ENCODE peak calls at places on chromosomes 11 and 22, in nine cellular contexts. V, C, A, M, Y, W, P, Z and S are unnamed samples.

GRCh38 chr22:27754888-27755480 is 46.6 kb downstream of the MN1 start:
- DNase-seq in C (peak), V (no peak), A (no peak), M (no peak), W (no peak), P (no peak), Z (no peak), Y (no peak), S (no peak)

GRCh38 chr11:47377571-47378010 is 756 bp downstream of the SPI1 start:
- DNase-seq in Z (peak), V (no peak), P (no peak), C (no peak), M (no peak), A (no peak), Y (no peak), W (peak), S (no peak)

GRCh38 chr22:23751441-23751996 is 607 bp upstream of the ZNF70 start:
- DNase-seq in Y (no peak), Z (no peak), C (peak), A (no peak), W (peak), P (no peak), V (peak), M (no peak), S (no peak)

GRCh38 chr11:128895505-128895904 is 4.3 kb downstream of the KCNJ5 start:
- DNase-seq in V (peak), C (peak), P (no peak), Z (no peak), M (no peak), Y (no peak), W (no peak), A (no peak), S (no peak)

GRCh38 chr11:34299962-34300350 is 57.9 kb downstream of the ABTB2 start:
- DNase-seq in A (no peak), P (no peak), C (no peak), M (no peak), Y (no peak), W (no peak), Z (no peak), V (no peak), S (no peak)

GRCh38 chr22:27885977-27886842 is 32.8 kb downstream of the PITPNB start:
- DNase-seq in V (no peak), A (peak), C (no peak), Y (peak), M (no peak), Z (no peak), W (peak), P (peak), S (peak)

GRCh38 chr11:46759196-46759595 is 40.2 kb downstream of the F2 start:
- DNase-seq in W (no peak), P (no peak), M (no peak), Y (no peak), C (no peak), V (no peak), A (no peak), Z (no peak), S (no peak)

GRCh38 chr11:118666331-118666730 is 13.1 kb downstream of the TREH start:
- DNase-seq in Y (no peak), Z (no peak), A (no peak), P (no peak), C (no peak), M (no peak), V (no peak), W (no peak), S (no peak)

GRCh38 chr11:19918302-19919049 is 205.8 kb downstream of the NAV2 start:
- DNase-seq in P (no peak), V (no peak), C (no peak), Y (no peak), Z (no peak), M (no peak), W (no peak), A (no peak), S (no peak)

GRCh38 chr11:8341966-8342365 is 78.3 kb upstream of the LMO1 start:
- DNase-seq in V (no peak), M (no peak), W (no peak), Y (no peak), Z (no peak), A (no peak), C (no peak), P (no peak), S (no peak)

GRCh38 chr22:47395481-47395880 is 633.0 kb downstream of the TBC1D22A start:
- DNase-seq in A (no peak), Z (peak), P (no peak), M (no peak), W (no peak), V (no peak), C (no peak), Y (no peak), S (no peak)

GRCh38 chr22:36762687-36763260 is 13.1 kb downstream of the IFT27 start:
- DNase-seq in Y (no peak), Z (peak), A (no peak), V (peak), P (no peak), M (no peak), W (no peak), C (peak), S (no peak)

GRCh38 chr11:118918128-118918685 is 7.5 kb downstream of the BCL9L start:
- DNase-seq in W (peak), P (peak), V (peak), A (peak), Z (peak), C (no peak), M (peak), Y (no peak), S (peak)

GRCh38 chr22:43481528-43482309 is 69.9 kb downstream of the MPPED1 start:
- DNase-seq in A (no peak), Z (peak), M (no peak), Y (no peak), P (no peak), V (no peak), W (peak), C (no peak), S (peak)

GRCh38 chr22:19942071-19942885 is 660 bp upstream of the TXNRD2 start:
- DNase-seq in Y (no peak), Z (no peak), A (no peak), C (no peak), M (no peak), W (peak), V (peak), P (peak), S (no peak)

GRCh38 chr11:70556884-70557741 is 158.8 kb downstream of the CTTN start:
- DNase-seq in A (no peak), Z (no peak), P (no peak), Y (no peak), W (no peak), M (no peak), C (no peak), V (no peak), S (no peak)

GRCh38 chr11:70825893-70826540 is 426.4 kb downstream of the SHANK2 start:
- DNase-seq in A (no peak), C (peak), Y (no peak), V (no peak), M (no peak), W (no peak), Z (no peak), P (no peak), S (no peak)

GRCh38 chr22:50673231-50674126 is 856 bp downstream of the SHANK3 start:
- DNase-seq in A (no peak), C (no peak), V (no peak), M (peak), W (no peak), P (peak), Z (no peak), Y (peak), S (no peak)

GRCh38 chr22:22884888-22885840 is 2.5 kb upstream of the IGLL5 start:
- DNase-seq in Y (no peak), M (no peak), V (no peak), A (no peak), C (peak), P (no peak), W (no peak), Z (peak), S (no peak)

GRCh38 chr11:114271316-114271715 is 24.9 kb upstream of the NNMT start:
- DNase-seq in A (no peak), Z (no peak), Y (no peak), C (no peak), P (no peak), V (no peak), M (peak), W (no peak), S (no peak)

GRCh38 chr11:122863704-122864326 is 18.7 kb upstream of the JHY start:
- DNase-seq in A (no peak), V (no peak), M (peak), P (peak), W (peak), Z (no peak), C (no peak), Y (no peak), S (no peak)

GRCh38 chr11:74932797-74933196 is 16.1 kb downstream of the XRRA1 start:
- DNase-seq in M (no peak), A (no peak), Y (no peak), Z (no peak), P (peak), W (no peak), V (no peak), C (no peak), S (no peak)

GRCh38 chr22:45051946-45052345 is 42.1 kb upstream of the PHF21B start:
- DNase-seq in M (no peak), W (no peak), V (no peak), P (no peak), Z (no peak), Y (no peak), A (no peak), C (no peak), S (no peak)

GRCh38 chr22:46556775-46557174 is 19.4 kb upstream of the CELSR1 start:
- DNase-seq in M (no peak), Z (no peak), W (no peak), P (no peak), Y (no peak), C (no peak), V (no peak), A (no peak), S (no peak)

DNA sequence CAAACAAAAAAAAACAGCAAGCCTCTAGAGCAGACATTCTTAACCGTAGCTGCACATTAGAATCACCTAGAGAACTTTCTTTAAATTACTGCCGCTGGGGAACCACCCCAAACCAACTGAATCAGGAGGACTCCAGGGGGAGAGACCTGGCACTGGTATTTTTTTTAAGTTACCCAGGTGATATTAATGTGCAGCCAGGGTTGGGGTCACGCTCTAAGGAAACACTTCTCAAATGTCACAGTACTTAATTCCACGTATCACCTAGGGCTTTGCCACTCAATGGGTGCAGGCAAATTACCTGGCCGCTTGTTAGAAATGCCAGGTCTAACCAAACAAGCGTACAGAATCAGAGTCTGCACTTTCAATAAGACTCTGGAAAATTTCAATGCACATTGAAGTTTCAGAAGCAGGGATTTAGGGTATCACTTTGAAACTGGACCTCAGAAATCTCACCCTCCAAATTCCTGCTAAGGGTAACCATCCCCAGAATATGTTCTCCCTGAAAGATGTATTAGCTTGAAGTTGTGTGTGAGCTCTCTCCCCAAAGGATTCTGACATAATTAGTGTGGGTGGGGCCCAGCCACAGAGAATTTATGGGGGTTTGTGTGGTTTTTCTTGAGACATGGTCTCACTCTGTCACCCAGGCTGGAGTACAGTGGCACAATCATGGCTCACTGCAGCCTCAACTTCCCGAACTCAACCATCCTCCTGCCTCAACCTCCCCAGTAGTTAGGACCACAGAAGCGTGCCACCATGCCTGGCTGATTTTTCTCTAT is 12.7 kb upstream of the ISX start:
- DNase-seq in A (no peak), W (no peak), C (no peak), V (no peak), Z (no peak), P (no peak), Y (no peak), M (no peak), S (no peak)
- TF ChIP-seq POLR2AphosphoS5 in A (no peak), W (no peak), C (no peak), V (no peak), Z (no peak), P (no peak), Y (no peak), M (no peak), S (no peak)

GRCh38 chr22:41528938-41529561 is 15.2 kb downstream of the POLR3H start:
- DNase-seq in M (no peak), P (no peak), Z (no peak), A (no peak), C (peak), Y (no peak), W (no peak), V (no peak), S (no peak)

GRCh38 chr22:41530612-41531421 is 13.5 kb downstream of the POLR3H start:
- DNase-seq in C (no peak), W (no peak), P (no peak), A (no peak), Z (no peak), Y (no peak), M (no peak), V (no peak), S (no peak)

GRCh38 chr22:41526802-41527799 is 17.2 kb downstream of the POLR3H start:
- DNase-seq in P (no peak), Y (peak), A (no peak), V (peak), M (no peak), W (peak), C (peak), Z (peak), S (peak)

GRCh38 chr22:41526226-41526531 is 18.1 kb downstream of the POLR3H start:
- DNase-seq in M (no peak), Z (no peak), V (no peak), A (no peak), C (no peak), Y (no peak), P (no peak), W (no peak), S (no peak)

GRCh38 chr22:41528132-41528766 is 16.0 kb downstream of the POLR3H start:
- DNase-seq in Y (no peak), V (no peak), M (no peak), W (no peak), A (no peak), Z (no peak), P (no peak), C (peak), S (no peak)
- TF ChIP-seq POLR2A in Y (no peak), V (no peak), M (no peak), W (peak), A (no peak), Z (no peak), P (no peak), C (no peak), S (no peak)

DNA sequence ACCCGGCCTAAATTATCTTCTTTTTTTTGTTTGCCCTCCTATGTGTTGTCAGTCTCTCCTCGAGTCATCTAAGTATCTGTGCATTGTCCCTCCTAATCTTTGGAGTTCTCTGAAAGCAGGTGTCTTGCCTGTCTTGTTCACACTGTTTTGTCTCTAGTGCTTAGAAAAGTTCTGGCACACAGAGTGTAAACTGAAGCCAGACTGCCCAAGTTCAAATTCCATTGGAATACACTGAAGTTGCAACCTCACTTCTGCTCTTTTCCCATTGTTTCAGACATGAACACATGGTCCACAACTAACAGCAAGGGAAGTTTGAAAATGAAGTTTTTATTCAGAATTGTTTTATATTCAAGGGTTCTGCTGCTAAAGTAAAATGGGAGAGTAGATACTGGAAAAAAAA is 38.7 kb downstream of the PAX6 start:
- DNase-seq in M (no peak), C (no peak), Y (no peak), V (no peak), Z (no peak), A (no peak), W (no peak), P (no peak), S (no peak)
- TF ChIP-seq CTCF in M (no peak), C (no peak), Y (no peak), V (no peak), Z (no peak), A (no peak), W (no peak), P (no peak), S (no peak)

GRCh38 chr11:76776472-76776871 is 6.7 kb upstream of the TSKU start:
- DNase-seq in C (no peak), V (no peak), Y (no peak), P (no peak), Z (no peak), M (no peak), W (no peak), A (no peak), S (no peak)
- TF ChIP-seq POLR2AphosphoS5 in C (no peak), V (no peak), Y (no peak), P (no peak), Z (no peak), M (no peak), W (no peak), A (no peak), S (no peak)

GRCh38 chr11:833114-833791 is 501 bp downstream of the CD151 start:
- DNase-seq in C (peak), Z (peak), W (peak), V (no peak), P (peak), A (no peak), M (no peak), Y (peak), S (peak)
- TF ChIP-seq POLR2A in C (peak), Z (no peak), W (no peak), V (no peak), P (no peak), A (peak), M (peak), Y (no peak), S (no peak)